ENCODE peak calls at places on chromosomes 16 and 17, in four cellular contexts. J is ovary, V is AG04450, B is fibroblast of the aortic adventitia. P is an unnamed sample.

GRCh38 chr17:82615084-82616020 is 32.9 kb downstream of the WDR45B start:
- DNase-seq in J (no peak), V (no peak), B (no peak), P (no peak)

GRCh38 chr17:80786470-80786869 is 205.2 kb upstream of the CHMP6 start:
- DNase-seq in J (no peak), V (no peak), B (no peak), P (no peak)

GRCh38 chr17:50361561-50362480 is 11.2 kb downstream of the MRPL27 start:
- DNase-seq in J (no peak), V (peak), B (peak), P (peak)

GRCh38 chr16:57185446-57185944 is 344 bp downstream of the PSME3IP1 start:
- DNase-seq in J (peak), V (no peak), B (peak), P (no peak)

GRCh38 chr16:71882505-71883192 is 1.3 kb downstream of the ZNF821 start:
- DNase-seq in J (peak), V (no peak), B (peak), P (peak)

GRCh38 chr17:63082952-63083351 is 116.9 kb downstream of the TANC2 start:
- DNase-seq in J (no peak), V (no peak), B (peak), P (peak)

GRCh38 chr16:70615933-70616332 is 30.4 kb upstream of the IL34 start:
- DNase-seq in J (no peak), V (no peak), B (no peak), P (no peak)

GRCh38 chr17:35878361-35878760 is 1.8 kb downstream of the CCL5 start:
- DNase-seq in J (no peak), V (no peak), B (no peak), P (no peak)

GRCh38 chr17:11953924-11954323 is 43.4 kb downstream of the ZNF18 start:
- DNase-seq in J (no peak), V (no peak), B (no peak), P (no peak)

GRCh38 chr17:16486373-16487250 is 5.4 kb downstream of the LRRC75A start:
- DNase-seq in J (peak), V (no peak), B (peak), P (peak)

GRCh38 chr16:89553733-89554132 is 6.7 kb upstream of the RPL13 start:
- DNase-seq in J (no peak), V (no peak), B (no peak), P (no peak)
- H3K4me3 ChIP-seq in J (no peak), V (no peak), B (no peak), P (no peak)

GRCh38 chr17:68771867-68772515 is 170.8 kb upstream of the FAM20A start:
- DNase-seq in J (no peak), V (peak), B (peak), P (peak)
- H3K4me3 ChIP-seq in J (peak), V (no peak), B (no peak), P (peak)

DNA sequence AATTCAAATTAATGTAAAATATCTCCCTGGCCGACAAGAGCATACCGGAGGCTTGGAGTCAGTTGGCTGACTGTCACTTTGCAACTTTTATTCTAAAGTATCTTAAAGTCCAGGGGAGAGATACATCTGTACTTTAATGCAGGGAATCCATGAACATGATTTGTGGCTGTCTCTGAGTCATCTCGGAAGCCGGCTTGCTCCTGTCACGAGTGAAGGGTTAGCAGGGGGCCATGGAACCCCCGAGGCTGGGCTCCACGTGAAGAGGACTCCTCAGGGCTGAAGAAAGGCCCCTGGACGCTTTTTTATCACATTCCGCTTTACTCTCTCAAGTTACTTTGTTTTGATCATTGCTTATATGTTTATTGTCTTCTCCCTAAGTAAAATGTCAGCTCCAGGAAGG is 13.2 kb downstream of the TVP23A start:
- DNase-seq in J (no peak), V (no peak), B (no peak), P (no peak)
- H3K4me3 ChIP-seq in J (no peak), V (no peak), B (no peak), P (no peak)

DNA sequence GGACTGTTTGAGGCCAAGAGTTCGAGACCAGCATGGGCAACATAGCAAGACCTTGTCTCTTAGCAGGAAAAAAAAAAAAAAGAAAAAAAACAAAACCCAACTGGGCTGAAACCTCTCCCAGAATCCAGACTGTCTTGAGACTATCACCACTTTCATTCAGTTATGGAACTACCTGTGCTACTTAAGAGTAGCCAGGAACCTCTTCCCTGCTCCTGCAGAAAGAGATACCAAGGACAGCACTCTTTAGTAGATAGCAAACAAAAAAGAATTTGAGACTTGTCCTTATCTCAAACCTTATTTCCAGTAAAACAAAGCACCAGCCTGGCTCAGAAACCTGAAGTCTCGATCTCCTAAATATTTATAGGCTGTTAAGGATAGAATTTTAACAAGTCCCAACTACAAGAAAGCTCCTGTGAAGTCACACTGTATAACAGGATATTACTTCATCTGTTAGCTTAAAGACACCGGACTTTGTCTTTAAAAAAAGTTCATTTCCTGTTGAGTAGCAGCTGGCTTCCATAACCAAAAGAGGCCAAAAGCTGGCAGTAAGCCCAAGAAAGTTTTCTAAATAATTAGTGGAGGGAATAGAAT is 5.1 kb downstream of the CDR2 start:
- DNase-seq in J (no peak), V (peak), B (peak), P (no peak)
- H3K4me3 ChIP-seq in J (no peak), V (peak), B (no peak), P (no peak)

GRCh38 chr17:59365383-59365981 is 34.0 kb downstream of the YPEL2 start:
- DNase-seq in J (peak), V (no peak), B (no peak), P (no peak)

GRCh38 chr17:59368218-59368857 is 36.9 kb downstream of the YPEL2 start:
- DNase-seq in J (no peak), V (no peak), B (no peak), P (peak)

GRCh38 chr17:59367657-59368045 is 36.2 kb downstream of the YPEL2 start:
- DNase-seq in J (no peak), V (no peak), B (no peak), P (no peak)

GRCh38 chr17:59366773-59367656 is 35.6 kb downstream of the YPEL2 start:
- DNase-seq in J (peak), V (no peak), B (peak), P (peak)

GRCh38 chr17:59366040-59366757 is 34.7 kb downstream of the YPEL2 start:
- DNase-seq in J (no peak), V (no peak), B (no peak), P (no peak)
- H3K4me3 ChIP-seq in J (no peak), V (no peak), B (no peak), P (no peak)

GRCh38 chr17:512311-512710 is 159.7 kb upstream of the RPH3AL start:
- DNase-seq in J (no peak), V (no peak), B (no peak), P (no peak)
- H3K4me3 ChIP-seq in J (no peak), V (no peak), B (no peak), P (peak)

P was measured in osteoblast.